ENCODE peak calls at places on chromosomes 7 and 10, in nine cellular contexts. V, X, C, B, G, Y, R, S and W are unnamed samples.

GRCh38 chr10:29694121-29694520 is 59.4 kb upstream of the SVIL start:
- DNase-seq in Y (no peak), R (no peak), B (no peak), C (no peak), S (no peak), G (no peak), X (no peak), V (no peak), W (no peak)

GRCh38 chr7:20199015-20199737 is 18.0 kb downstream of the MACC1 start:
- DNase-seq in R (no peak), X (peak), C (peak), V (no peak), Y (peak), G (no peak), S (peak), B (peak), W (peak)

GRCh38 chr10:78283069-78283682 is 249.5 kb downstream of the RPS24 start:
- DNase-seq in X (no peak), Y (no peak), G (no peak), C (no peak), R (peak), V (peak), S (no peak), B (no peak), W (no peak)

GRCh38 chr7:114508096-114508495 is 93.5 kb downstream of the FOXP2 start:
- DNase-seq in C (no peak), V (no peak), S (peak), X (no peak), B (peak), R (no peak), G (no peak), Y (no peak), W (no peak)

GRCh38 chr10:86952106-86952505 is 5.3 kb downstream of the MMRN2 start:
- DNase-seq in X (no peak), C (no peak), Y (no peak), V (no peak), S (no peak), G (no peak), R (no peak), B (no peak), W (no peak)

GRCh38 chr7:54955296-54955695 is 63.5 kb upstream of the EGFR start:
- DNase-seq in V (no peak), R (no peak), X (no peak), G (no peak), B (no peak), C (no peak), S (no peak), Y (no peak), W (no peak)

GRCh38 chr10:124943301-124944092 is 1.6 kb downstream of the ZRANB1 start:
- DNase-seq in Y (no peak), C (no peak), B (peak), X (peak), R (no peak), V (no peak), G (no peak), S (peak), W (no peak)

GRCh38 chr7:85041599-85042216 is 145.1 kb downstream of the SEMA3D start:
- DNase-seq in C (peak), V (peak), B (peak), S (no peak), Y (peak), G (peak), R (peak), X (peak), W (peak)

GRCh38 chr10:68543004-68543918 is 15.9 kb upstream of the SLC25A16 start:
- DNase-seq in Y (no peak), S (peak), G (no peak), C (no peak), B (peak), V (no peak), R (no peak), X (no peak), W (peak)

GRCh38 chr10:125159486-125159931 is 854 bp downstream of the CTBP2 start:
- DNase-seq in R (no peak), G (peak), C (no peak), B (no peak), X (no peak), S (no peak), Y (no peak), V (no peak), W (no peak)

GRCh38 chr7:96315109-96315480 is 6.8 kb downstream of the SLC25A13 start:
- DNase-seq in S (no peak), C (no peak), B (no peak), X (no peak), R (no peak), G (no peak), V (no peak), Y (no peak), W (no peak)

GRCh38 chr7:123343611-123344010 is 143.8 kb upstream of the SLC13A1 start:
- DNase-seq in S (no peak), Y (no peak), R (no peak), C (no peak), B (no peak), G (no peak), X (no peak), V (no peak), W (no peak)

GRCh38 chr10:45441791-45442190 is 67.8 kb downstream of the ALOX5 start:
- DNase-seq in B (no peak), Y (no peak), C (no peak), V (no peak), X (no peak), S (no peak), G (no peak), R (no peak), W (no peak)

GRCh38 chr10:97267671-97268070 is 24.8 kb downstream of the ARHGAP19 start:
- DNase-seq in Y (no peak), R (peak), X (no peak), S (no peak), V (peak), B (no peak), C (no peak), G (no peak), W (no peak)

GRCh38 chr10:784759-785538 is 95.5 kb upstream of the DIP2C start:
- DNase-seq in C (peak), G (peak), X (peak), V (peak), R (peak), Y (peak), B (peak), S (peak), W (no peak)

GRCh38 chr7:26284995-26285632 is 6.5 kb upstream of the SNX10 start:
- DNase-seq in G (no peak), V (no peak), B (no peak), S (no peak), R (peak), X (no peak), C (no peak), Y (no peak), W (no peak)

GRCh38 chr7:150875791-150876190 is 23.5 kb downstream of the AOC1 start:
- DNase-seq in B (no peak), R (no peak), Y (no peak), C (no peak), X (no peak), S (no peak), G (no peak), V (no peak), W (no peak)

GRCh38 chr7:40777913-40778312 is 643.1 kb downstream of the SUGCT start:
- DNase-seq in G (no peak), V (no peak), R (no peak), Y (no peak), X (no peak), C (no peak), B (no peak), S (no peak), W (no peak)
- H3K27ac ChIP-seq in G (no peak), V (no peak), R (no peak), Y (no peak), X (no peak), C (no peak), B (no peak), S (no peak), W (no peak)

GRCh38 chr10:62939698-62940097 is 123.5 kb upstream of the EGR2 start:
- DNase-seq in R (no peak), C (no peak), Y (no peak), V (no peak), G (no peak), B (no peak), X (no peak), S (no peak), W (no peak)

GRCh38 chr10:62938672-62939071 is 122.5 kb upstream of the EGR2 start:
- DNase-seq in G (no peak), R (no peak), B (no peak), C (no peak), X (no peak), Y (no peak), V (no peak), S (no peak), W (no peak)

GRCh38 chr10:62934258-62934657 is 118.1 kb upstream of the EGR2 start:
- DNase-seq in B (no peak), R (no peak), X (no peak), V (no peak), S (no peak), Y (no peak), G (no peak), C (no peak), W (peak)

GRCh38 chr10:62937674-62938073 is 121.5 kb upstream of the EGR2 start:
- DNase-seq in B (no peak), Y (no peak), G (no peak), S (no peak), R (no peak), X (no peak), C (no peak), V (no peak), W (no peak)

GRCh38 chr10:62935022-62935421 is 118.9 kb upstream of the EGR2 start:
- DNase-seq in G (no peak), C (no peak), S (no peak), B (no peak), V (no peak), Y (no peak), R (no peak), X (no peak), W (no peak)
- H3K27ac ChIP-seq in G (no peak), C (no peak), S (no peak), B (no peak), V (no peak), Y (no peak), R (no peak), X (no peak), W (no peak)

GRCh38 chr7:44113764-44114354 is 9.5 kb downstream of the POLD2 start:
- DNase-seq in G (no peak), X (no peak), R (no peak), C (peak), B (no peak), S (no peak), Y (no peak), V (no peak), W (no peak)
- H3K27ac ChIP-seq in G (no peak), X (no peak), R (no peak), C (no peak), B (no peak), S (no peak), Y (peak), V (no peak), W (no peak)

DNA sequence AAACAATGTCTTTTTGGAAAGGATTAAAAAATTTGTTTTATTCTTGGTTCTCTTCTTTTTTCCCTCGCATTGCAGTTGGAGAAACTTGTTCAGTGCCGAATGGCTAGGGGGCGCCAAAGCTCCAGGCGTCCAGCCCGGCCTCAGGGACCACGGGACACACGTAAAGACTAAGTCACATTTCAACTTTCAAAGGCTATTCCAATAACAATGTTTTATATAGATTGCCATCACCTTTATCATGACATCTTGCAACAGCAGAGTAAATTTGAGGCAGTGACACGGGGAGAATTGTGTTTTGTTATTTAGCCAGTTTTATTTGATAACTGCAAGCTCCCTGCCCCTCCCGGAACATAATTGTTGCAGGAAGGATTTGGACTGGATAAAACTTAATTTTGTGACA is 2.2 kb upstream of the IGFBP3 start:
- DNase-seq in Y (peak), S (no peak), R (peak), C (peak), B (peak), G (peak), X (no peak), V (peak), W (no peak)
- H3K27ac ChIP-seq in Y (peak), S (peak), R (no peak), C (no peak), B (peak), G (no peak), X (no peak), V (no peak), W (no peak)

GRCh38 chr10:3045471-3046209 is 21.7 kb upstream of the PFKP start:
- DNase-seq in R (peak), Y (peak), G (peak), B (peak), X (no peak), S (peak), V (peak), C (peak), W (no peak)
- H3K27ac ChIP-seq in R (no peak), Y (peak), G (no peak), B (peak), X (peak), S (no peak), V (no peak), C (peak), W (peak)